ENCODE peak calls at places on chromosomes 4 and X, in ten cellular contexts. U, A, J, G, P, O, D, C, L and F are unnamed samples.

GRCh38 chrX:100615015-100615414 is 21.6 kb downstream of the TSPAN6 start:
- DNase-seq in P (peak; percentile 78), A (no peak), L (no peak), C (no peak), J (peak; percentile 63), O (no peak), U (peak; percentile 67), G (no peak), D (peak; percentile 83), F (peak; percentile 50)

GRCh38 chrX:84453351-84454246 is 48.7 kb downstream of the HDX start:
- DNase-seq in C (no peak), O (no peak), A (no peak), L (no peak), P (peak; percentile 38), J (no peak), G (no peak), D (no peak), U (no peak), F (peak; percentile 16)

GRCh38 chr4:179585761-179586160 is 2143.5 kb upstream of the AGA start:
- DNase-seq in G (no peak), O (no peak), J (no peak), C (no peak), P (no peak), U (no peak), A (no peak), L (no peak), D (no peak), F (no peak)

GRCh38 chrX:19811807-19812604 is 75.4 kb downstream of the SH3KBP1 start:
- DNase-seq in G (no peak), A (no peak), D (peak; percentile 31), J (no peak), U (peak; percentile 89), P (no peak), L (no peak), O (no peak), C (no peak), F (no peak)

GRCh38 chrX:133482345-133483041 is 67.2 kb upstream of the GPC4 start:
- DNase-seq in G (no peak), C (no peak), U (peak; percentile 84), A (no peak), O (peak; percentile 36), D (peak; percentile 11), P (peak; percentile 70), L (no peak), J (no peak), F (peak; percentile 72)

GRCh38 chr4:56127698-56128097 is 179.0 kb downstream of the CEP135 start:
- DNase-seq in J (no peak), A (no peak), C (no peak), U (peak; percentile 64), P (no peak), L (no peak), O (no peak), G (no peak), D (peak; percentile 64), F (no peak)

GRCh38 chr4:7818676-7819041 is 121.0 kb downstream of the AFAP1 start:
- DNase-seq in J (no peak), O (no peak), P (no peak), G (no peak), D (no peak), A (no peak), C (no peak), U (no peak), L (no peak), F (no peak)

GRCh38 chr4:136637071-136637777 is 895.1 kb downstream of the PCDH18 start:
- DNase-seq in O (no peak), A (no peak), P (peak; percentile 28), U (peak; percentile 18), L (no peak), G (no peak), D (peak; percentile 13), C (no peak), J (peak; percentile 35), F (no peak)

GRCh38 chr4:161564230-161564834 is 599.5 kb downstream of the FSTL5 start:
- DNase-seq in J (peak; percentile 48), P (peak; percentile 43), O (no peak), G (no peak), L (no peak), C (no peak), A (no peak), U (peak; percentile 51), D (peak; percentile 32), F (no peak)

GRCh38 chrX:69430730-69431129 is 73.4 kb upstream of the NALF2 start:
- DNase-seq in O (no peak), J (no peak), C (no peak), D (no peak), U (no peak), G (no peak), L (no peak), P (no peak), A (no peak), F (no peak)

GRCh38 chr4:174697164-174697563 is 131.9 kb downstream of the GLRA3 start:
- DNase-seq in A (no peak), G (no peak), C (no peak), O (no peak), D (peak; percentile 79), U (peak; percentile 47), L (no peak), J (no peak), P (no peak), F (no peak)

GRCh38 chr4:140609548-140610425 is 41.0 kb upstream of the UCP1 start:
- DNase-seq in P (peak; percentile 71), J (peak; percentile 63), U (peak; percentile 69), C (no peak), G (no peak), O (no peak), D (peak; percentile 61), L (peak; percentile 23), A (no peak), F (peak; percentile 45)

GRCh38 chrX:20952180-20952579 is 422.0 kb upstream of the CNKSR2 start:
- DNase-seq in A (no peak), D (no peak), L (no peak), C (no peak), J (no peak), G (no peak), U (no peak), O (no peak), P (no peak), F (no peak)

GRCh38 chr4:98501383-98501782 is 157.0 kb downstream of the TSPAN5 start:
- DNase-seq in A (no peak), J (peak; percentile 49), O (no peak), U (no peak), P (peak; percentile 43), G (no peak), L (no peak), D (no peak), C (no peak), F (no peak)

GRCh38 chr4:89285735-89286134 is 21.9 kb downstream of the GPRIN3 start:
- DNase-seq in U (no peak), P (no peak), A (no peak), J (no peak), L (no peak), C (no peak), G (no peak), D (no peak), O (no peak), F (no peak)

GRCh38 chr4:52052475-52052780 is 1.3 kb downstream of the SPATA18 start:
- DNase-seq in A (no peak), C (no peak), G (no peak), P (no peak), U (peak; percentile 28), L (no peak), O (no peak), D (peak; percentile 33), J (no peak), F (peak; percentile 65)

GRCh38 chr4:55756208-55756607 is 63.4 kb upstream of the EXOC1L start:
- DNase-seq in P (no peak), G (no peak), D (no peak), U (no peak), A (no peak), J (no peak), O (no peak), L (no peak), C (no peak), F (no peak)

GRCh38 chrX:47515941-47516649 is 33.1 kb upstream of the ZNF41 start:
- DNase-seq in P (peak; percentile 80), D (no peak), L (no peak), G (no peak), J (peak; percentile 68), U (peak; percentile 58), O (no peak), A (no peak), C (peak; percentile 26), F (peak; percentile 62)

GRCh38 chr4:159191989-159192388 is 89.1 kb downstream of the RAPGEF2 start:
- DNase-seq in O (no peak), P (peak; percentile 81), C (no peak), D (peak; percentile 58), U (peak; percentile 72), A (no peak), G (no peak), J (peak; percentile 83), L (no peak), F (peak; percentile 53)

GRCh38 chrX:9921407-9921806 is 45.8 kb upstream of the CLDN34 start:
- DNase-seq in L (no peak), A (no peak), J (no peak), C (no peak), U (no peak), G (no peak), O (no peak), P (no peak), D (no peak), F (no peak)